ENCODE peak calls at places on chromosomes 6 and 20, in seven cellular contexts. Q, D, I, C, S, M and K are unnamed samples.

GRCh38 chr20:50540620-50541605 is 30.7 kb downstream of the PTPN1 start:
- DNase-seq in D (peak), S (no peak), C (peak), Q (no peak), I (peak), M (peak), K (no peak)

GRCh38 chr6:143236151-143236788 is 175.6 kb downstream of the AIG1 start:
- DNase-seq in M (no peak), I (no peak), D (peak), C (no peak), Q (no peak), S (no peak), K (peak)

GRCh38 chr6:56889492-56889891 is 65.4 kb upstream of the BEND6 start:
- DNase-seq in S (no peak), Q (no peak), D (no peak), M (no peak), I (no peak), C (no peak), K (no peak)

GRCh38 chr6:98583506-98583905 is 250.9 kb upstream of the POU3F2 start:
- DNase-seq in M (no peak), D (no peak), C (no peak), S (no peak), Q (no peak), I (no peak), K (no peak)

GRCh38 chr6:162485464-162485863 is 242.1 kb downstream of the PRKN start:
- DNase-seq in Q (no peak), S (no peak), I (no peak), C (no peak), M (no peak), D (no peak), K (no peak)

GRCh38 chr20:33202451-33202850 is 14.7 kb upstream of the BPIFA3 start:
- DNase-seq in C (no peak), M (no peak), I (no peak), D (no peak), S (no peak), Q (no peak), K (no peak)

GRCh38 chr6:76792394-76792793 is 670.9 kb downstream of the HTR1B start:
- DNase-seq in Q (no peak), M (no peak), S (no peak), I (no peak), D (no peak), C (peak), K (no peak)

GRCh38 chr20:32210206-32210605 is 2.5 kb downstream of the POFUT1 start:
- DNase-seq in S (no peak), I (no peak), Q (no peak), M (no peak), C (peak), D (no peak), K (no peak)

GRCh38 chr6:26159417-26160273 is 72.4 kb downstream of the HFE start:
- DNase-seq in C (no peak), I (peak), S (peak), M (no peak), D (no peak), Q (no peak), K (no peak)

GRCh38 chr20:5784735-5785134 is 34.5 kb downstream of the SHLD1 start:
- DNase-seq in Q (no peak), I (peak), D (no peak), M (no peak), S (no peak), C (no peak), K (no peak)

GRCh38 chr20:14142171-14142570 is 146.9 kb downstream of the MACROD2 start:
- DNase-seq in D (peak), S (peak), Q (peak), I (peak), M (peak), C (peak), K (no peak)

GRCh38 chr20:51272392-51272791 is 249.5 kb upstream of the KCNG1 start:
- DNase-seq in D (no peak), M (no peak), Q (no peak), S (no peak), C (no peak), I (no peak), K (no peak)

GRCh38 chr6:4665489-4666417 is 110.5 kb upstream of the CDYL start:
- DNase-seq in Q (no peak), M (no peak), S (no peak), I (no peak), D (no peak), C (peak), K (no peak)

GRCh38 chr6:104957301-104958177 is 632 bp downstream of the LIN28B start:
- DNase-seq in D (no peak), S (no peak), Q (no peak), I (peak), M (no peak), C (no peak), K (no peak)

GRCh38 chr6:36099872-36100483 is 30.3 kb upstream of the MAPK13 start:
- DNase-seq in C (no peak), M (no peak), Q (no peak), D (no peak), S (no peak), I (no peak), K (no peak)

GRCh38 chr6:36101691-36102090 is 28.6 kb upstream of the MAPK13 start:
- DNase-seq in Q (no peak), D (no peak), C (no peak), I (no peak), M (no peak), S (no peak), K (no peak)

GRCh38 chr6:36095497-36096391 is 34.6 kb upstream of the MAPK13 start:
- DNase-seq in S (no peak), D (no peak), I (peak), M (no peak), C (no peak), Q (no peak), K (no peak)

GRCh38 chr6:36098253-36098919 is 31.9 kb upstream of the MAPK13 start:
- DNase-seq in C (no peak), Q (no peak), S (no peak), M (no peak), I (no peak), D (no peak), K (no peak)

DNA sequence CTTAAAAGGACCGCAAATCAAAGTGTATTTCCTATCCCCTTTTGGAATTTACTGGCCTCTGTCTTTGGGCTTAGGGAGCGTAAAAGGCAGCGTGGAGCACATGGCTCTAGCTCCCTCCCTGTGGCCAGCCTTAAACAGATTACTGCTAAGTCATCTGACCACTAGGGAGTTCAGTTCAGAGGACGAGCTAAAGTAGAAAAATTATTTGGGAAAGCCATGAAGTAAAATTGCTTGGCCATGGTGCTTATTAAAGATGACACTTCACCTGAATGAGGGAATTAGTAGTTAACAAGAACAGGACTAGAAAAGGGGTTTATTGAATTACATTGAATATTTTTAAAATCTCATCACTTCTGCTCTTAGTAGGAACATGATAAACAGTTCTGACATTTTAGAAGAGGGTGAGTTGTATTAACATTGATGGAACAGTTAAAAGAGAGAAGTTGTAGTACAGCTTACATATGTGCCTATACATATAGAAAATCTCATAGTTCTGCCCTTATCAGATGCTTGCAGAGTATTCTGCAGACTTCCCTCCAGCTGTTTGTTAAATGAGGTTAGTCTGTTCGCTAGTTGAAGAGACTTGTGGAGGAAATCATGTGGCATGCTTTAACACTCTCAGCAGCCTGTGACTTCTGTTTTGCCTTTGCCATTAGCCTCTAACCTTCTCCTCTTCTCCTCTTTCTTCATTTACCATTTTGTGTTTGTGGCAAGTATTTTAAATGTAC is 31.2 kb upstream of the MAPK13 start:
- DNase-seq in S (no peak), C (no peak), M (no peak), I (peak), Q (no peak), D (no peak), K (no peak)
- TF ChIP-seq CTCF in S (no peak), C (no peak), M (no peak), I (no peak), Q (no peak), D (no peak), K (no peak)

DNA sequence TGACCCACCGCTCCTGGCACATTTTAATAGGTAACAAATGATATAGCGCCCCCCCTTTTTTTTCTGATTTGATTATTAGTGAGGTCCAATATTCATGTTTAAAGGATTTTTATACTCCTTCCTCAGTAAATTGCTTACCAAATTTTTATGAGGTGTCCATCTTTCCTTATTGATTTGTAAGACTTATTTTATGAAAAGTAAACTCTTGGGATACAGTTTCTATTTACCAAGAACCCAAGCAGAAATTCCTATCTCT is 25.1 kb downstream of the TRIM27 start:
- DNase-seq in C (no peak), S (no peak), M (no peak), D (no peak), I (no peak), Q (no peak), K (no peak)
- TF ChIP-seq CTCF in C (no peak), S (no peak), M (no peak), D (no peak), I (no peak), Q (no peak), K (no peak)

GRCh38 chr6:43670623-43670986 is 17.0 kb downstream of the MRPS18A start:
- DNase-seq in Q (no peak), D (no peak), M (no peak), I (no peak), S (no peak), C (no peak), K (no peak)
- TF ChIP-seq CTCF in Q (no peak), D (no peak), M (no peak), I (no peak), S (no peak), C (no peak), K (no peak)

GRCh38 chr6:96837138-96837971 is at the start of gene GPR63:
- DNase-seq in I (peak), C (peak), S (peak), D (peak), M (peak), Q (peak), K (peak)
- TF ChIP-seq CTCF in I (peak), C (no peak), S (no peak), D (no peak), M (no peak), Q (no peak), K (no peak)

GRCh38 chr6:84222426-84222825 is 5.0 kb downstream of the CEP162 start:
- DNase-seq in C (no peak), I (no peak), D (no peak), Q (no peak), M (no peak), S (no peak), K (no peak)

GRCh38 chr6:84213217-84213616 is 14.2 kb downstream of the CEP162 start:
- DNase-seq in S (no peak), I (no peak), C (no peak), Q (no peak), M (no peak), D (no peak), K (no peak)

GRCh38 chr6:84220809-84221409 is 6.5 kb downstream of the CEP162 start:
- DNase-seq in Q (no peak), I (peak), C (peak), D (peak), M (no peak), S (peak), K (no peak)

DNA sequence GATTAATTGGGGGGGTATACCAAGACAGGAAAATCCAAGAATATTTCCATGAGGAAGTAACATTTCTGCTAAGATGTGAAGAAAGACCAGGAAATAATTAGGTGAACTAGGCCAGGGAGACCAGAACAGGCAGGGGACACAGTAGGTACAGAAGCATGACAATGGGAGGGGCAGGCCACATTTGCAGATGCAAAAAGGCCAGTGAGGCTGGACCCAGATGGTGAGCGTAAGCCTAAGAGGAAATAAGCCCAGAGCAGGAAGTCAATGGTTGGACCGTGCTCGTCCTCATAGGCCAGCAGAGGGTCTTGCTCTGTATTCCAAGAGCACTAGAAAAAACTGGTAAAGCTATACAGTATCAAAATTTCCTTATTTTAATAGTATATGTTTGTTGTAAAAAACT is 9.4 kb downstream of the CEP162 start:
- DNase-seq in I (no peak), M (no peak), D (no peak), C (no peak), S (no peak), Q (no peak), K (no peak)
- TF ChIP-seq CTCF in I (no peak), M (no peak), D (no peak), C (no peak), S (no peak), Q (no peak), K (no peak)

GRCh38 chr6:136696238-136696637 is 96.0 kb downstream of the MAP3K5 start:
- DNase-seq in Q (no peak), M (no peak), C (peak), S (no peak), I (peak), D (no peak), K (no peak)
- TF ChIP-seq CTCF in Q (no peak), M (no peak), C (no peak), S (no peak), I (no peak), D (no peak), K (no peak)

GRCh38 chr6:166471797-166472260 is 89.1 kb upstream of the MPC1 start:
- DNase-seq in C (no peak), D (no peak), I (no peak), S (no peak), M (no peak), Q (no peak), K (peak)
- TF ChIP-seq CTCF in C (no peak), D (no peak), I (no peak), S (no peak), M (no peak), Q (no peak), K (no peak)